ENCODE peak calls at places on chromosomes 2 and 18, in six cellular contexts. E is NCI-H146; B is mesendoderm; P is CD8-positive, alpha-beta memory T cell; L is fibroblast of villous mesenchyme; Y is memory B cell. H is an unnamed sample.

GRCh38 chr2:216774620-216775019 is 79.3 kb upstream of the IGFBP5 start:
- DNase-seq in B (no peak), Y (no peak), L (peak), P (no peak), E (peak), H (no peak)

GRCh38 chr2:25651066-25651465 is 22.3 kb downstream of the DTNB start:
- DNase-seq in B (no peak), E (no peak), P (no peak), L (peak), Y (no peak), H (no peak)

GRCh38 chr2:128979182-128979581 is 660.5 kb upstream of the HS6ST1 start:
- DNase-seq in P (no peak), B (peak), E (no peak), L (no peak), Y (no peak), H (no peak)

GRCh38 chr2:37414470-37414949 is 70.1 kb downstream of the QPCT start:
- DNase-seq in E (peak), Y (no peak), P (no peak), L (peak), B (peak), H (peak)

GRCh38 chr2:212237350-212238095 is 301.1 kb downstream of the ERBB4 start:
- DNase-seq in E (no peak), Y (no peak), L (no peak), P (no peak), B (peak), H (no peak)

GRCh38 chr2:104890092-104890393 is 36.1 kb downstream of the POU3F3 start:
- DNase-seq in Y (no peak), L (no peak), B (no peak), P (no peak), E (no peak), H (no peak)

GRCh38 chr2:143334837-143335236 is 205.6 kb downstream of the ARHGAP15 start:
- DNase-seq in B (peak), P (no peak), E (no peak), Y (no peak), L (no peak), H (no peak)

GRCh38 chr2:157466764-157467163 is 22.9 kb upstream of the CYTIP start:
- DNase-seq in P (no peak), E (no peak), L (no peak), Y (no peak), B (no peak), H (no peak)

GRCh38 chr2:104769096-104769495 is 84.8 kb upstream of the POU3F3 start:
- DNase-seq in E (no peak), B (peak), L (peak), Y (no peak), P (no peak), H (no peak)

GRCh38 chr2:173053043-173053699 is 22.5 kb upstream of the MAP3K20 start:
- DNase-seq in E (no peak), Y (no peak), P (no peak), L (no peak), B (peak), H (no peak)

GRCh38 chr2:183207110-183207509 is 82.9 kb downstream of the NUP35 start:
- DNase-seq in Y (no peak), E (no peak), L (peak), P (no peak), B (peak), H (no peak)

GRCh38 chr2:14756122-14756541 is 123.6 kb downstream of the LRATD1 start:
- DNase-seq in Y (no peak), E (no peak), B (no peak), P (no peak), L (peak), H (no peak)

GRCh38 chr2:148021059-148021985 is at the start of gene MBD5:
- DNase-seq in P (peak), B (peak), Y (peak), E (peak), L (peak), H (no peak)

GRCh38 chr18:22172594-22173049 is 3.2 kb downstream of the GATA6 start:
- DNase-seq in L (no peak), P (no peak), B (no peak), E (no peak), Y (no peak), H (no peak)

GRCh38 chr18:62769216-62769615 is 53.9 kb downstream of the PHLPP1 start:
- DNase-seq in Y (no peak), E (no peak), B (no peak), L (no peak), P (no peak), H (no peak)

GRCh38 chr2:231494669-231495068 is 30.4 kb upstream of the NCL start:
- DNase-seq in B (no peak), P (no peak), Y (no peak), L (no peak), E (no peak), H (no peak)

GRCh38 chr2:31736695-31737454 is 156.1 kb upstream of the SRD5A2 start:
- DNase-seq in P (no peak), Y (no peak), B (no peak), L (no peak), E (no peak), H (no peak)

GRCh38 chr18:34809697-34810096 is 99.6 kb downstream of the DTNA start:
- DNase-seq in Y (no peak), L (peak), P (no peak), E (peak), B (peak), H (no peak)

GRCh38 chr2:231701456-231702373 is 6.6 kb upstream of the PTMA start:
- DNase-seq in Y (no peak), B (no peak), L (peak), P (no peak), E (no peak), H (no peak)

GRCh38 chr2:11775384-11775783 is 29.0 kb downstream of the LPIN1 start:
- DNase-seq in E (no peak), B (no peak), P (no peak), L (peak), Y (no peak), H (peak)

GRCh38 chr2:66389651-66390131 is 45.2 kb upstream of the MEIS1 start:
- DNase-seq in E (no peak), L (peak), Y (no peak), B (peak), P (no peak), H (no peak)

GRCh38 chr2:8475349-8476045 is 206.4 kb upstream of the ID2 start:
- DNase-seq in E (peak), P (no peak), B (peak), L (no peak), Y (peak), H (no peak)

GRCh38 chr2:234559609-234560008 is 62.7 kb upstream of the ARL4C start:
- DNase-seq in P (no peak), L (no peak), E (no peak), Y (no peak), B (no peak), H (no peak)

GRCh38 chr2:236744316-236745105 is 174.9 kb downstream of the ACKR3 start:
- DNase-seq in E (no peak), L (peak), P (no peak), B (peak), Y (no peak), H (no peak)

GRCh38 chr2:74849228-74849892 is 15.4 kb downstream of the HK2 start:
- DNase-seq in Y (peak), L (peak), P (peak), B (peak), E (no peak), H (peak)

GRCh38 chr2:127068351-127068741 is 38.6 kb downstream of the BIN1 start:
- DNase-seq in B (no peak), P (no peak), E (no peak), L (no peak), Y (no peak), H (no peak)

GRCh38 chr2:241958818-241959545 is 89.5 kb downstream of the RTP5 start:
- DNase-seq in L (no peak), Y (no peak), B (no peak), E (no peak), P (no peak), H (no peak)

GRCh38 chr2:205967391-205968075 is 118.4 kb downstream of the INO80D start:
- DNase-seq in P (no peak), Y (no peak), E (no peak), B (no peak), L (peak), H (no peak)

GRCh38 chr2:202653890-202654289 is 19.1 kb downstream of the FAM117B start:
- DNase-seq in B (no peak), E (no peak), L (no peak), Y (no peak), P (no peak), H (no peak)

GRCh38 chr2:100814043-100814442 is 5.9 kb upstream of the NPAS2 start:
- DNase-seq in E (no peak), B (no peak), L (no peak), Y (no peak), P (no peak), H (no peak)